ENCODE peak calls at places on chromosomes 7 and 10, in nine cellular contexts. I is frontal cortex, E is neural crest cell, Q is M059J, D is transverse colon, W is Calu3, F is A549, G is GM23248, L is NCI-H446. R is an unnamed sample.

GRCh38 chr7:159015081-159015893 is 129.4 kb downstream of the VIPR2 start:
- DNase-seq in I (no peak), E (no peak), Q (peak; percentile 63), D (peak; percentile 45), W (no peak), F (peak; percentile 93), G (peak; percentile 43), L (no peak), R (no peak)

GRCh38 chr7:50739744-50740455 is 42.8 kb downstream of the GRB10 start:
- DNase-seq in I (peak; percentile 19), E (no peak), Q (peak; percentile 42), D (no peak), W (no peak), F (no peak), G (peak; percentile 38), L (no peak), R (no peak)

GRCh38 chr7:23105644-23106490 is at the start of gene KLHL7:
- DNase-seq in I (peak; percentile 81), E (peak; percentile 89), Q (peak; percentile 95), D (peak; percentile 98), W (peak; percentile 99), F (peak; percentile 93), G (peak; percentile 98), L (peak; percentile 93), R (peak; percentile 95)

GRCh38 chr7:105013818-105014724 is at the start of gene KMT2E:
- DNase-seq in I (peak; percentile 75), E (peak; percentile 90), Q (peak; percentile 80), D (peak; percentile 91), W (peak; percentile 90), F (peak; percentile 84), G (peak; percentile 94), L (peak; percentile 88), R (peak; percentile 82)

GRCh38 chr10:124598196-124598595 is 136.6 kb downstream of the LHPP start:
- DNase-seq in I (no peak), E (no peak), Q (no peak), D (no peak), W (no peak), F (no peak), G (no peak), L (no peak), R (no peak)

GRCh38 chr7:2200584-2200980 is 32.2 kb downstream of the MAD1L1 start:
- DNase-seq in I (no peak), E (no peak), Q (no peak), D (no peak), W (no peak), F (no peak), G (no peak), L (no peak), R (no peak)

GRCh38 chr7:102068846-102069245 is 217.8 kb upstream of the SH2B2 start:
- DNase-seq in I (no peak), E (no peak), Q (no peak), D (no peak), W (no peak), F (no peak), G (no peak), L (no peak), R (no peak)

GRCh38 chr10:101780818-101781654 is 2.2 kb downstream of the NPM3 start:
- DNase-seq in I (peak; percentile 79), E (peak; percentile 70), Q (peak; percentile 61), D (peak; percentile 66), W (peak; percentile 71), F (peak; percentile 72), G (peak; percentile 79), L (peak; percentile 47), R (peak; percentile 77)

GRCh38 chr7:133857376-133858119 is 269.6 kb upstream of the LRGUK start:
- DNase-seq in I (no peak), E (no peak), Q (no peak), D (no peak), W (no peak), F (no peak), G (no peak), L (no peak), R (no peak)

GRCh38 chr7:142886866-142887265 is 1.3 kb upstream of the TRPV6 start:
- DNase-seq in I (no peak), E (no peak), Q (no peak), D (no peak), W (no peak), F (no peak), G (no peak), L (no peak), R (no peak)

GRCh38 chr10:14583252-14583651 is 191.4 kb downstream of the FAM107B start:
- DNase-seq in I (no peak), E (no peak), Q (no peak), D (peak; percentile 72), W (no peak), F (no peak), G (no peak), L (no peak), R (no peak)

GRCh38 chr10:52004342-52004949 is 305.1 kb upstream of the CSTF2T start:
- DNase-seq in I (no peak), E (no peak), Q (peak; percentile 33), D (no peak), W (peak; percentile 6), F (peak; percentile 41), G (peak; percentile 70), L (peak; percentile 45), R (peak; percentile 27)

GRCh38 chr10:102815790-102816549 is 21.2 kb downstream of the CYP17A1 start:
- DNase-seq in I (no peak), E (no peak), Q (peak; percentile 70), D (peak; percentile 34), W (no peak), F (no peak), G (peak; percentile 88), L (no peak), R (peak; percentile 38)

R was measured in cerebellar cortex.